ENCODE peak calls at places on chromosomes 3 and 15, in four cellular contexts. U, P, H and C are unnamed samples.

GRCh38 chr3:87309601-87310000 is 33.2 kb upstream of the POU1F1 start:
- DNase-seq in U (no peak), P (no peak), H (no peak), C (no peak)

GRCh38 chr3:43155464-43156121 is 49.7 kb upstream of the POMGNT2 start:
- DNase-seq in U (no peak), P (peak; percentile 51), H (peak; percentile 42), C (peak; percentile 77)

GRCh38 chr3:46926447-46926846 is 48.9 kb downstream of the PTH1R start:
- DNase-seq in U (no peak), P (no peak), H (no peak), C (no peak)

GRCh38 chr3:13044496-13045244 is 28.6 kb downstream of the IQSEC1 start:
- DNase-seq in U (no peak), P (no peak), H (no peak), C (no peak)

GRCh38 chr15:98002419-98002818 is 41.9 kb downstream of the ARRDC4 start:
- DNase-seq in U (no peak), P (no peak), H (no peak), C (no peak)

GRCh38 chr3:8968375-8968882 is 5.2 kb upstream of the RAD18 start:
- DNase-seq in U (no peak), P (no peak), H (no peak), C (no peak)

GRCh38 chr3:44762170-44762677 is 630 bp downstream of the KIF15 start:
- DNase-seq in U (no peak), P (no peak), H (no peak), C (peak; percentile 12)

GRCh38 chr3:72560857-72561675 is 287.2 kb downstream of the SHQ1 start:
- DNase-seq in U (no peak), P (no peak), H (no peak), C (no peak)

GRCh38 chr3:186241910-186242821 is 119.9 kb downstream of the DGKG start:
- DNase-seq in U (no peak), P (peak; percentile 92), H (peak; percentile 74), C (peak; percentile 43)

GRCh38 chr3:29695201-29695904 is 414.5 kb downstream of the RBMS3 start:
- DNase-seq in U (no peak), P (no peak), H (no peak), C (no peak)

GRCh38 chr3:184176377-184177330 is 2.0 kb downstream of the AP2M1 start:
- DNase-seq in U (no peak), P (peak; percentile 69), H (peak; percentile 56), C (peak; percentile 52)

GRCh38 chr15:62895139-62895866 is 147.2 kb upstream of the TPM1 start:
- DNase-seq in U (no peak), P (peak; percentile 30), H (no peak), C (no peak)

GRCh38 chr3:45026038-45026437 is at the start of gene CLEC3B:
- DNase-seq in U (no peak), P (no peak), H (no peak), C (no peak)

GRCh38 chr3:16999871-17000270 is 115.1 kb downstream of the PLCL2 start:
- DNase-seq in U (no peak), P (no peak), H (no peak), C (no peak)

GRCh38 chr3:63295806-63296205 is 17.7 kb downstream of the SYNPR start:
- DNase-seq in U (no peak), P (no peak), H (no peak), C (no peak)

DNA sequence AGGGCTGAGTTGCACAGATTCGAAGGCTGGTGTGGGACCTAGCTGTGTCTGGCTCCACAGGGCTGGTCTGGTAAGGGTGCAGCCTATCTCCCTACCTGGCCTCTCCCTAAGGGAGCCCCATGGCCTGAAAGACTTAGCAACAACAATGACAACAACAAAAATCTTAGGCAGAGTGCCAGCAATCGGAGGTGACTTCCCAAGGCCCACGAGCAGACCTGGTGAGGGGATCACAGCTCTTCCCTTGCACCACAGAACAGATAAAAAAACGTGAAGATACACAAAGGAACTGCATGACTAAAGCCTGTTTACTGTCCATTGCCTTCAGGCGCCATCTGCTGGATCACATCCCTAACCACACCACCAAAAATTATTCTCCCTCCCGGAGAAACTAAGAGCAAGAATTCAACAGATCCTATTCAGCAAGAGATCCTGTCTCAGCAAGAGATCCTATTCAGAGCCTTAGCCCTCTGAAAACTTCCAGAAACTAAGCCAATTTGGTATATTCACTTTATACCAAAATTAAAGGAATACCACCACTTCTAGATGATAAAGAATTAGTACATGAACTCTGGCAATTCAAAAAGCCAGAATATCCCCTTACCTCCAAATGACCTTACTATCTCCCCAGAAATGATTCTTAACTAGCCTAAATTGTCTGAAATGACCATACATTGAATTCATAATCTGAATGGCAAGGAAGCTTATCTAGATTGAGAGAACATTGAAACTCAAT is 24.1 kb upstream of the OR5K4 start:
- DNase-seq in U (peak; percentile 27), P (peak; percentile 40), H (peak; percentile 10), C (peak; percentile 54)
- TF ChIP-seq TARDBP in U (no peak), P (no peak), H (no peak), C (no peak)

GRCh38 chr3:123657578-123657977 is 72.7 kb upstream of the HACD2 start:
- DNase-seq in U (no peak), P (no peak), H (no peak), C (no peak)

GRCh38 chr3:123656691-123657090 is 71.8 kb upstream of the HACD2 start:
- DNase-seq in U (no peak), P (no peak), H (peak; percentile 28), C (no peak)

GRCh38 chr3:123658860-123659221 is 74.0 kb upstream of the HACD2 start:
- DNase-seq in U (no peak), P (no peak), H (no peak), C (no peak)

GRCh38 chr3:123657111-123657510 is 72.3 kb upstream of the HACD2 start:
- DNase-seq in U (no peak), P (no peak), H (no peak), C (no peak)

GRCh38 chr3:123658118-123658859 is 73.4 kb upstream of the HACD2 start:
- DNase-seq in U (no peak), P (no peak), H (no peak), C (no peak)
- TF ChIP-seq TARDBP in U (no peak), P (no peak), H (no peak), C (no peak)

DNA sequence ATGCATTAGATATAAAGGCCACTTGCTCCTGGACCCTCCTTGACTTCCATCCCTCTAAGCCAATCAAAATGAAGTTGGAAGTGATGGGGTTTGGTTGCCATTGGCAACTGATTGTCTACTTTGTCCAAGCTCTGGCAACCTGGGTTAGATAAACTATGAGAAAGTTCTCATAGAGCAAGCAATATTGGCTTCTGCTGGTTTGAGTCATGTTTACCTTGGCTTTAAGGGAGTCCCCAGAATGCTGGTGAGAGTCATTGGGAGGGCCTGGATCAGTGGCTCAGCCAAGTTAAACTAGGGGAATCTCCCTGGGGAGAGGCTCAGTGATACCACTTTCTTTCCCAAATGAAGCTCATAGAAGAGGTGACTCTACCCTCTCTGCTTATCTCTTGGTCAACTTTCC is 176.3 kb upstream of the ROPN1 start:
- DNase-seq in U (no peak), P (no peak), H (no peak), C (no peak)
- TF ChIP-seq TARDBP in U (no peak), P (no peak), H (no peak), C (no peak)

GRCh38 chr15:48609486-48609885 is 36.0 kb downstream of the FBN1 start:
- DNase-seq in U (no peak), P (no peak), H (no peak), C (no peak)

GRCh38 chr15:48603922-48604321 is 41.6 kb downstream of the FBN1 start:
- DNase-seq in U (no peak), P (no peak), H (no peak), C (no peak)

GRCh38 chr15:48604567-48604966 is 40.9 kb downstream of the FBN1 start:
- DNase-seq in U (no peak), P (no peak), H (no peak), C (no peak)

GRCh38 chr15:48603123-48603500 is 42.4 kb downstream of the FBN1 start:
- DNase-seq in U (no peak), P (no peak), H (no peak), C (no peak)

GRCh38 chr15:48607846-48608245 is 37.7 kb downstream of the FBN1 start:
- DNase-seq in U (no peak), P (no peak), H (no peak), C (no peak)
- TF ChIP-seq TARDBP in U (no peak), P (no peak), H (no peak), C (no peak)

DNA sequence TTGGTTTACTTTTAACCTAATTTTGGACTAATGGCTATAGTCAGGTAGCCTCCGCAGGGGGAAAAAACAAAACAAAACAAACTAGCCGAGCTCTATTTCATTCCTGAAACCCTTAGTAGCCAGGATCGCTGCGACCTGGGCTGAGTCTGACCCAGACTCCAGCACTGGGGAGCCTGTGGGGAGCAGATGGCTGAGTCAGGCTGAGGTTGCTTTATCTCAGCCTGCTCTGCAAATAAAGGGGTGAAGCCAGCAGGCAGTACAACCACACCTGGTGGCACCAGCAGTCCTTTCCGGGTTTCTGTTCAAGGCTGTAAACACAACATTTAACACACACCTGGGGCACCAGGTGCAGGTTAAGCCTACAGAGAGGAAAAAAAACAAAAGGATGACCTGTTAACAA is 27.3 kb downstream of the ABHD2 start:
- DNase-seq in U (no peak), P (no peak), H (no peak), C (no peak)
- TF ChIP-seq TARDBP in U (no peak), P (no peak), H (no peak), C (no peak)

GRCh38 chr15:64461577-64462162 is 1.3 kb downstream of the ZNF609 start:
- DNase-seq in U (no peak), P (peak; percentile 6), H (peak; percentile 56), C (peak; percentile 10)
- TF ChIP-seq TARDBP in U (no peak), P (no peak), H (no peak), C (no peak)

GRCh38 chr3:32780735-32781210 is 37.0 kb upstream of the TRIM71 start:
- DNase-seq in U (no peak), P (peak; percentile 85), H (peak; percentile 83), C (peak; percentile 73)
- TF ChIP-seq TARDBP in U (no peak), P (no peak), H (no peak), C (no peak)

DNA sequence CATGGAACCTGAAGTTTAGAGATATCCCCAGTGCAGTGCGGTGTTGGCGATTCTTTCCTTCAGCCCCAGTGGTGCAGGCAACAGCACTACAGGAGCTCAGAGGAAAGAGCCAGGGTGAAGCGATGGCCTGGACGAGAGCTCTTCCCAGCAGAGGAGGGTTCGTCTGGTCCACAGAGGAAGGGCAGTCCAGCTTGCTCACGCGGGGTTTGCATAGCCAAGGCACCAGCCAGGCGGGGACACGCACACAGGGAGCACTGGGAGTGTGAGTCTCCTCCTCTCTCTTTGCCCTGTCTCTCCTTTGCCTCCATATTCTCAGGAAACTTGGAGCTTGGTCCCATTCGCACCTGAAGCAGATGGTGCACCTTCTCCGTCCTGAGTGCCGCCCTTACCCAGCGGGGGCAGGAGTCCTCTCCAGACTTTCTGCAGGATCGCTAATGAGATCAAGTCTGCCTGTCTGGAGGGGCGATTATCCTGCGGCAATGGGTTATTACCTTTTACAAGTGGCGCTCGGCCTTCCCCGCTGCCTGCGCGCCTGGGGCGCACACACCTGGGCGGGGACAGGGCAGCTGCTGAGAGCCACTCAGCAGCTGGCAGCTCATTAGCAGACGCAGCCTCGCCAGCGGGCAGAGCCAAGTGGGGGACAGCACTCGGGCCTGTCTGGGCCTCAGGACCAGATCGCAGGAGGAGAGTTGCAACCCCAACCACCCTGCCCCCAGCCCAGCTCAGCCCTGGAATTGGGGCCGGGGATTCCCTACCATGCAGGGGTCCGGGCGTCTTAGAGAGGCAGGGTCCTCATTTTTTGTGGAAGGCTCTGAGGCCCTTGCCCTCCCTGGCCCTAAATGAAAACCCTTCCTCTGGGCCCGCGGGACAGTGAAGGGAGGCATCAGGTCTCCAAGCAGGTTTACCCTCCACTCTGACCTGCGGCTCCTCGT is 119.0 kb upstream of the MEF2A start:
- DNase-seq in U (no peak), P (no peak), H (no peak), C (no peak)
- TF ChIP-seq TARDBP in U (no peak), P (no peak), H (no peak), C (no peak)

GRCh38 chr3:71153753-71154152 is 429.8 kb downstream of the FOXP1 start:
- DNase-seq in U (no peak), P (peak; percentile 66), H (no peak), C (no peak)
- TF ChIP-seq TARDBP in U (no peak), P (no peak), H (no peak), C (no peak)